ENCODE peak calls at places on chromosomes 12 and 14, in seven cellular contexts. I is tibial artery; Z is lung; S is colonic mucosa; O is cardiac muscle cell; G is effector memory CD4-positive, alpha-beta T cell; X is psoas muscle. C is an unnamed sample. For H3K9me3 and H3K4me1, the result is how much of the 10 kb centered on the place peaks cover.

GRCh38 chr14:71803539-71804260 is 128.5 kb upstream of the RGS6 start:
- DNase-seq in S (no peak), I (no peak), X (no peak), O (peak), G (no peak), Z (no peak), C (no peak)

GRCh38 chr14:63893701-63894458 is 41.1 kb downstream of the SYNE2 start:
- DNase-seq in X (peak), G (no peak), O (peak), I (peak), Z (peak), S (no peak), C (no peak)

GRCh38 chr12:11729008-11729407 is 79.5 kb downstream of the ETV6 start:
- DNase-seq in G (no peak), Z (no peak), I (no peak), X (no peak), O (no peak), S (peak), C (no peak)

GRCh38 chr14:42222924-42223471 is 616.3 kb downstream of the LRFN5 start:
- DNase-seq in G (no peak), I (no peak), S (no peak), O (peak), Z (no peak), X (no peak), C (no peak)

GRCh38 chr12:6181583-6182278 is 18.5 kb upstream of the CD9 start:
- DNase-seq in G (no peak), Z (no peak), O (peak), S (no peak), X (no peak), I (no peak), C (no peak)

GRCh38 chr14:42854061-42854460 is 1247.4 kb downstream of the LRFN5 start:
- DNase-seq in Z (no peak), I (no peak), S (no peak), G (no peak), O (no peak), X (no peak), C (no peak)

GRCh38 chr12:33533527-33533926 is 93.9 kb upstream of the SYT10 start:
- DNase-seq in S (no peak), O (no peak), X (no peak), Z (no peak), I (no peak), G (no peak), C (no peak)

GRCh38 chr12:120817559-120818330 is 86.4 kb downstream of the SPPL3 start:
- DNase-seq in S (no peak), Z (no peak), G (no peak), I (no peak), X (no peak), O (no peak), C (no peak)

GRCh38 chr14:104342435-104343293 is 204.3 kb downstream of the KIF26A start:
- DNase-seq in I (peak), X (no peak), Z (no peak), G (no peak), O (no peak), S (no peak), C (no peak)

GRCh38 chr12:56601503-56601902 is 28.6 kb downstream of the BAZ2A start:
- DNase-seq in Z (no peak), I (no peak), O (no peak), S (peak), G (no peak), X (no peak), C (no peak)

GRCh38 chr12:101653503-101653902 is 43.9 kb upstream of the CHPT1 start:
- DNase-seq in Z (no peak), G (no peak), S (peak), X (no peak), O (no peak), I (no peak), C (no peak)

GRCh38 chr14:73457050-73457934 is 1.1 kb downstream of the NUMB start:
- DNase-seq in G (no peak), S (peak), Z (peak), I (peak), X (peak), O (peak), C (no peak)

GRCh38 chr14:99809376-99809775 is 16.2 kb downstream of the EML1 start:
- DNase-seq in Z (peak), O (peak), G (no peak), S (peak), I (peak), X (peak), C (peak)

GRCh38 chr12:52927964-52928363 is 21.0 kb upstream of the KRT18 start:
- DNase-seq in X (no peak), O (no peak), S (no peak), Z (no peak), G (no peak), I (no peak), C (no peak)

GRCh38 chr12:52925717-52926595 is 21.1 kb upstream of the KRT8 start:
- DNase-seq in G (no peak), Z (peak), I (no peak), S (peak), X (no peak), O (no peak), C (no peak)

GRCh38 chr12:52921488-52922165 is 16.8 kb upstream of the KRT8 start:
- DNase-seq in Z (no peak), X (no peak), O (peak), I (no peak), G (no peak), S (no peak), C (no peak)

GRCh38 chr12:52926596-52927241 is 21.8 kb upstream of the KRT8 start:
- DNase-seq in S (no peak), G (no peak), I (no peak), Z (no peak), O (no peak), X (no peak), C (no peak)

GRCh38 chr12:52924764-52925716 is 20.2 kb upstream of the KRT8 start:
- DNase-seq in X (no peak), S (peak), Z (no peak), I (no peak), O (peak), G (no peak), C (no peak)
- H3K9me3 ChIP-seq in X (under half), S (under half), Z (under half), I (under half), O (under half), G (under half), C (under half)

GRCh38 chr14:32477406-32477805 is 148.3 kb downstream of the AKAP6 start:
- DNase-seq in S (no peak), G (no peak), I (no peak), O (no peak), X (no peak), Z (no peak), C (no peak)
- H3K4me1 ChIP-seq in S (under half), G (under half), I (half or more), O (under half), X (under half), Z (under half), C (half or more)

DNA sequence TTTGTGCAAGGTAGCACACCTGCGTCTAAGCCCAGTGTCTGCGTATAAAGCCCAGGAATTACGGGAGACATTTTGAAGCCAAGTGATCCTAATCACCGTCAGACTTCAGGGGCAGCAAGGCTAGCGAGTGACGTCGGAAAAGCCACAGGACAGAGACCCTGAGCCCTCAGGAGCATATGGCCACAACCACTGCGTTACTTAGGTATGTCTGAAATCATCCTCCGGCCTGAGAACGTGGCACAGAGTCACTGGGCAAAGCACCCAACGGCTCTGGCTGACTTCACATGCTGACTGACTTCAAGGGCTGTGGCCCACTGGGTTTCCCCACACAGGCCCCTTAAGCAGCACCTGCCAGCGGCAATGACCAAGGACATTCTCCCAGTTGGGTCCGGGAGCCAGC is 71.5 kb downstream of the RIMBP2 start:
- DNase-seq in Z (no peak), O (no peak), I (no peak), X (no peak), S (no peak), G (no peak), C (peak)
- H3K9me3 ChIP-seq in Z (under half), O (under half), I (under half), X (under half), S (under half), G (under half), C (under half)

GRCh38 chr12:52381206-52381605 is 4.2 kb downstream of the KRT84 start:
- DNase-seq in S (no peak), I (no peak), O (no peak), G (no peak), X (no peak), Z (no peak), C (no peak)
- H3K4me1 ChIP-seq in S (under half), I (under half), O (under half), G (under half), X (under half), Z (under half), C (under half)

GRCh38 chr14:34650786-34651584 is 21.0 kb upstream of the SNX6 start:
- DNase-seq in G (no peak), Z (no peak), O (peak), X (no peak), S (no peak), I (no peak), C (peak)

GRCh38 chr14:34646570-34647255 is 16.8 kb upstream of the SNX6 start:
- DNase-seq in Z (no peak), G (no peak), O (no peak), X (no peak), S (no peak), I (no peak), C (no peak)

DNA sequence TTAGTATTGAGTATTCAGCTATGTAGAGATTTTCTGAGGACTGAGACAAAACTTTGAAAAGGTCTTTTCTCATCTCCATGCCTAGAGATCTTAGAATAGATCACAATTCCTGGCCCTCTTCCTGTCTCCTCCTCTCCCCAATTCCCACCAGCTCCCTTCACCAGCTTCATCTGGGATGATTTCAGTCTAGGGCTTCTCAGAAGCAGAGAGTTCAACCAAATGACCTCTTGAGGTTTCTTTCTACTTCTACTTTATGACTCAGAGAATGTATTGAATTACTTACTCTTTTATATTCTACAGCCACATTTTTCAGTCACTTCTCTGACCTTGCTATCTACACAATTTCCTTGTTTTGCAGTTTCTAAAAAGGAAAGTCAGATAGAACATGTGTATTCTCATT is 19.4 kb upstream of the SNX6 start:
- DNase-seq in G (no peak), X (no peak), Z (no peak), O (peak), S (no peak), I (no peak), C (no peak)
- H3K9me3 ChIP-seq in G (under half), X (under half), Z (under half), O (under half), S (under half), I (under half), C (under half)

GRCh38 chr14:61524936-61525292 is 170.4 kb upstream of the HIF1A start:
- DNase-seq in G (no peak), S (no peak), Z (no peak), I (no peak), X (no peak), O (no peak), C (no peak)
- H3K4me1 ChIP-seq in G (under half), S (under half), Z (under half), I (half or more), X (under half), O (under half), C (under half)

GRCh38 chr12:50913224-50913623 is 39.1 kb upstream of the HIGD1C start:
- DNase-seq in O (no peak), I (no peak), G (no peak), X (no peak), S (no peak), Z (no peak), C (no peak)

GRCh38 chr12:50914872-50915484 is 37.4 kb upstream of the HIGD1C start:
- DNase-seq in S (no peak), I (no peak), Z (no peak), G (no peak), O (no peak), X (no peak), C (no peak)

GRCh38 chr12:50918584-50919316 is 33.6 kb upstream of the HIGD1C start:
- DNase-seq in G (no peak), X (no peak), O (no peak), S (no peak), Z (no peak), I (no peak), C (no peak)

DNA sequence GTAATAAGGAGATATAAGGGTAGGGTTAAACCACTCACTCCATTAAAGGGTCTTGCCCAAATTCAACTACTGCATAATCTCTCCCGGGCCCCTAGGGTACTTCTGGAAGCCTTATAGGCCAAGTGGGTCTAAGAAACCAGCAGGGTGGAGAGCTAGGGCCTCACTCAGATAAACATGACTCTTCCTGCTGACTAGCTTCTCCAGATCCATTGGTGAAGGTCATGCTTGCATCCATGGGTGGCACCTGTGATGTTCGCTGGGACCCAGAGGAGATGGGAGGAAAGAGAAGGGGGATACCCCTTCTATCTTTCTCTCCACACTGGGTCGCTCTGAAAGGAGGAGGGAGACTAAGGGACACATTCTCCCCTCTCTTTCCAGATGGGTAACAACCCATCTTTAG is 36.1 kb upstream of the HIGD1C start:
- DNase-seq in G (no peak), I (no peak), S (no peak), X (no peak), Z (no peak), O (no peak), C (no peak)
- H3K9me3 ChIP-seq in G (under half), I (under half), S (under half), X (under half), Z (under half), O (under half), C (under half)